ENCODE peak calls at places on chromosome 11, in seven cellular contexts. K is SK-N-SH, F is HepG2, R is HCT116, W is H1, Y is K562, I is GM12878. A is an unnamed sample.

GRCh38 chr11:128463386-128463829 is 124.0 kb downstream of the ETS1 start:
- DNase-seq in F (no peak), R (no peak), K (peak; percentile 39), Y (no peak), I (no peak), W (no peak), A (no peak)

GRCh38 chr11:122306776-122307479 is 190.9 kb upstream of the BLID start:
- DNase-seq in F (no peak), R (no peak), Y (no peak), K (no peak), W (peak; percentile 25), I (no peak), A (no peak)

GRCh38 chr11:45333506-45333971 is 47.4 kb upstream of the SYT13 start:
- DNase-seq in K (peak; percentile 29), R (peak; percentile 23), F (peak; percentile 15), Y (peak; percentile 84), I (no peak), W (no peak), A (no peak)

GRCh38 chr11:134124660-134125451 is 56.0 kb downstream of the JAM3 start:
- DNase-seq in F (no peak), I (no peak), R (no peak), Y (no peak), W (no peak), K (peak; percentile 86), A (no peak)

GRCh38 chr11:111148116-111148515 is 97.4 kb upstream of the POU2AF2 start:
- DNase-seq in R (no peak), I (no peak), K (no peak), Y (no peak), W (no peak), F (no peak), A (no peak)

GRCh38 chr11:95660038-95660437 is 129.5 kb downstream of the FAM76B start:
- DNase-seq in F (no peak), R (no peak), K (no peak), W (no peak), Y (no peak), I (no peak), A (no peak)

GRCh38 chr11:133337905-133338536 is 194.3 kb downstream of the OPCML start:
- DNase-seq in Y (no peak), R (no peak), W (no peak), F (no peak), K (no peak), I (no peak), A (no peak)

GRCh38 chr11:7252683-7253213 is 1.0 kb downstream of the SYT9 start:
- DNase-seq in I (no peak), F (no peak), K (no peak), W (no peak), R (no peak), Y (no peak), A (no peak)

GRCh38 chr11:120064341-120064740 is 73.6 kb downstream of the TRIM29 start:
- DNase-seq in K (no peak), R (no peak), W (no peak), I (no peak), Y (no peak), F (no peak), A (no peak)

GRCh38 chr11:1351278-1351937 is 38.3 kb upstream of the BRSK2 start:
- DNase-seq in F (peak; percentile 35), Y (peak; percentile 74), K (peak; percentile 14), R (peak; percentile 69), I (no peak), W (no peak), A (peak; percentile 61)

GRCh38 chr11:133041165-133041564 is 491.1 kb downstream of the OPCML start:
- DNase-seq in Y (no peak), W (no peak), I (no peak), R (no peak), K (no peak), F (no peak), A (no peak)

GRCh38 chr11:35418282-35418846 is 994 bp downstream of the SLC1A2 start:
- DNase-seq in I (no peak), Y (no peak), R (no peak), K (peak; percentile 32), F (no peak), W (no peak), A (no peak)

GRCh38 chr11:6468712-6469495 is 4.8 kb downstream of the TRIM3 start:
- DNase-seq in I (peak; percentile 72), W (peak; percentile 88), F (peak; percentile 57), K (peak; percentile 97), Y (peak; percentile 90), R (peak; percentile 60), A (no peak)

GRCh38 chr11:19924321-19925115 is 211.9 kb downstream of the NAV2 start:
- DNase-seq in F (no peak), I (no peak), R (no peak), K (no peak), Y (no peak), W (no peak), A (no peak)

GRCh38 chr11:124745270-124745834 is 5.6 kb downstream of the NRGN start:
- DNase-seq in F (no peak), I (no peak), Y (no peak), W (no peak), R (no peak), K (no peak), A (no peak)

GRCh38 chr11:61756452-61757212 is 4.2 kb downstream of the MYRF start:
- DNase-seq in W (no peak), F (peak; percentile 94), I (peak; percentile 73), K (no peak), R (peak; percentile 56), Y (peak; percentile 74), A (no peak)

GRCh38 chr11:47248664-47249377 is at the start of gene ACP2:
- DNase-seq in K (peak; percentile 89), I (peak; percentile 64), F (peak; percentile 85), W (no peak), R (peak; percentile 79), Y (peak; percentile 82), A (no peak)

GRCh38 chr11:61698173-61698965 is 18.2 kb downstream of the DAGLA start:
- DNase-seq in R (no peak), F (no peak), K (no peak), Y (no peak), I (no peak), W (no peak), A (no peak)

GRCh38 chr11:32118025-32118974 is 27.4 kb downstream of the RCN1 start:
- DNase-seq in R (peak; percentile 77), W (no peak), F (peak; percentile 64), I (no peak), K (no peak), Y (no peak), A (peak; percentile 7)

GRCh38 chr11:117816151-117816741 is 8.3 kb downstream of the FXYD2 start:
- DNase-seq in K (peak; percentile 71), R (no peak), W (peak; percentile 39), Y (no peak), I (no peak), F (peak; percentile 65), A (no peak)

GRCh38 chr11:41119484-41119883 is 340.0 kb downstream of the LRRC4C start:
- DNase-seq in Y (no peak), I (no peak), W (no peak), K (no peak), F (no peak), R (no peak), A (no peak)

GRCh38 chr11:87281496-87281895 is 243.8 kb downstream of the TMEM135 start:
- DNase-seq in K (no peak), F (peak; percentile 7), R (no peak), W (no peak), I (no peak), Y (no peak), A (no peak)

GRCh38 chr11:26234451-26234850 is 97.5 kb upstream of the ANO3 start:
- DNase-seq in Y (no peak), K (no peak), W (no peak), I (no peak), R (no peak), F (no peak), A (no peak)

GRCh38 chr11:36449566-36450390 is 60.3 kb downstream of the TRAF6 start:
- DNase-seq in R (no peak), I (no peak), K (no peak), F (no peak), Y (no peak), W (no peak), A (no peak)

GRCh38 chr11:70203749-70204465 is 811 bp downstream of the FADD start:
- DNase-seq in R (peak; percentile 19), F (peak; percentile 59), K (peak; percentile 50), I (peak; percentile 40), Y (peak; percentile 69), W (no peak), A (peak; percentile 57)
- TF ChIP-seq SIN3A in R (no peak), F (peak; percentile 22), K (peak; percentile 41), I (peak; percentile 68), Y (peak; percentile 11), W (no peak), A (peak; percentile 55)

GRCh38 chr11:94539420-94539819 is 4.3 kb upstream of the FUT4 start:
- DNase-seq in F (no peak), I (no peak), W (no peak), Y (no peak), R (no peak), K (no peak), A (no peak)

GRCh38 chr11:94536386-94536785 is 7.3 kb upstream of the FUT4 start:
- DNase-seq in K (no peak), R (no peak), F (no peak), Y (no peak), W (no peak), I (no peak), A (no peak)

DNA sequence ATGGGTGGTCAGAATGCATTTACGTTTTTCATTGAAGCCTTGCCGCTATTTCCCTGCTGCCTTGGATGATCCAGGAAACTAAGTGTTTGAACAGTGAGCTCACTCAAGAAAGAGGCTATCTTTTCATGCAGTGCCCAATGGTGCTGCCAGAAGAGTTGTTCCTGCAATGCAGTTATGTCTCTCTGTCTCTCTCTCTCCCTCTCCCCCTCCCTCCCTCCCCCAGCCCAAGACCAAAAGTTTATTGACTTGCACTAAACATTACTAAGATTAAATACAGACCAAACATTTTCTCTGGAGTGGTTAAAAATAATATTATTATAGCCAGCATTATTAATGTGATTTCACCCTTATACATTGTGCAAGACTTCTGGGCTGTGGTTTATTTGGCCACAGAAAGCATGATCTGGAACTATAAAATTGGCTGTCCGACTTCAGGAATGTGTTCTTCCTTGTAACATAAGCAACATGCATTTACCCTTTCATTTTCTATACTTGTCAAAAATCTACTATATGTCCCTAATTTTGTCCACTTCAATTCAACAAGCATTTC is 6.6 kb upstream of the FUT4 start:
- DNase-seq in Y (no peak), F (no peak), I (no peak), K (no peak), R (no peak), W (no peak), A (no peak)
- H3K27ac ChIP-seq in Y (no peak overlapping the region), F (no peak overlapping the region), I (no peak overlapping the region), K (no peak overlapping the region), R (no peak overlapping the region), W (no peak overlapping the region), A (no peak overlapping the region)

GRCh38 chr11:71330349-71330748 is 78.0 kb upstream of the SHANK2 start:
- DNase-seq in I (no peak), W (no peak), K (no peak), F (no peak), Y (no peak), R (no peak), A (no peak)
- TF ChIP-seq SIN3A in I (no peak), W (no peak), K (no peak), F (no peak), Y (no peak), R (no peak), A (no peak)

DNA sequence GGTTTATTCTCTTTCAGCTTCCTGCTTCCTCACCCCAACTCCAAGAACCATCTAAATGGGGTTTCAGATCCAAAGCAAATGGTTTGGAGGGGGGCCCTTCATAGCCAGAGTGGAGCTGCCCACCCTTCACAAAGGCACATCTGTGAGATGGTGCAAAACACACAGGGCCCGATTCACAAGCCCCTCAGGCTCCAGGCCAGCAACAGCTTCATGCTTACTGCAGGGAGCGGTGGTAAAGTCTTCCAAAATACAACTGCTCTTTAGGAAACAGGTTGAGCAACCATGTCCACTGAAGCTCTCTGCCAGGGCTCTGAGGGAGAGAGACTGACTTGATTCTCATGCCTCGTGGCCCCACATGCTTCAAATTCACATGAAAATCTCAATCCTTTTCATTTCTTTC is 213.0 kb upstream of the NARS2 start:
- DNase-seq in R (no peak), I (no peak), K (no peak), Y (no peak), W (no peak), F (no peak), A (no peak)
- H3K27ac ChIP-seq in R (no peak overlapping the region), I (no peak overlapping the region), K (no peak overlapping the region), Y (no peak overlapping the region), W (no peak overlapping the region), F (no peak overlapping the region), A (no peak overlapping the region)

A was measured in Panc1.